ENCODE peak calls at places on chromosomes 13 and 19, in ten cellular contexts. F, T, N, S, O, U, M, E, W and V are unnamed samples.

GRCh38 chr13:112052213-112052612 is 14.7 kb upstream of the SOX1 start:
- DNase-seq in F (no peak), T (no peak), N (no peak), S (no peak), O (no peak), U (no peak), M (no peak), E (no peak), W (no peak), V (no peak)

GRCh38 chr19:48856921-48857320 is 11.5 kb downstream of the PLEKHA4 start:
- DNase-seq in F (no peak), T (no peak), N (no peak), S (no peak), O (no peak), U (no peak), M (no peak), E (no peak), W (no peak), V (no peak)

GRCh38 chr19:34725400-34725799 is 8.6 kb upstream of the ZNF181 start:
- DNase-seq in F (no peak), T (no peak), N (no peak), S (no peak), O (no peak), U (no peak), M (no peak), E (no peak), W (no peak), V (no peak)

GRCh38 chr19:13172335-13173128 is 22.3 kb downstream of the IER2 start:
- DNase-seq in F (peak), T (peak), N (peak), S (peak), O (peak), U (no peak), M (peak), E (peak), W (peak), V (no peak)

GRCh38 chr13:114017966-114018365 is 44.1 kb upstream of the C13orf46 start:
- DNase-seq in F (no peak), T (no peak), N (no peak), S (no peak), O (no peak), U (no peak), M (no peak), E (no peak), W (no peak), V (no peak)

GRCh38 chr13:111398715-111399299 is 78.4 kb downstream of the TEX29 start:
- DNase-seq in F (no peak), T (no peak), N (no peak), S (no peak), O (no peak), U (no peak), M (no peak), E (peak), W (no peak), V (no peak)

GRCh38 chr19:8069116-8069973 is 16.8 kb downstream of the CCL25 start:
- DNase-seq in F (no peak), T (no peak), N (no peak), S (no peak), O (no peak), U (peak), M (no peak), E (no peak), W (no peak), V (no peak)

GRCh38 chr19:6249296-6249695 is 30.5 kb downstream of the MLLT1 start:
- DNase-seq in F (no peak), T (no peak), N (no peak), S (no peak), O (no peak), U (peak), M (no peak), E (no peak), W (no peak), V (no peak)

GRCh38 chr19:42327381-42327780 is 1.9 kb downstream of the MEGF8 start:
- DNase-seq in F (no peak), T (no peak), N (no peak), S (no peak), O (no peak), U (no peak), M (no peak), E (no peak), W (no peak), V (no peak)

GRCh38 chr19:56167064-56167578 is 8.7 kb upstream of the GALP start:
- DNase-seq in F (no peak), T (no peak), N (no peak), S (no peak), O (no peak), U (no peak), M (no peak), E (no peak), W (no peak), V (no peak)

GRCh38 chr19:51501594-51502263 is at the start of gene SIGLEC12:
- DNase-seq in F (no peak), T (peak), N (no peak), S (no peak), O (peak), U (peak), M (no peak), E (no peak), W (peak), V (no peak)

GRCh38 chr13:46327256-46327655 is 59.8 kb downstream of the RUBCNL start:
- DNase-seq in F (no peak), T (no peak), N (no peak), S (no peak), O (no peak), U (no peak), M (no peak), E (no peak), W (no peak), V (no peak)

GRCh38 chr19:21851596-21852345 is 15.8 kb upstream of the ZNF43 start:
- DNase-seq in F (peak), T (peak), N (peak), S (peak), O (peak), U (peak), M (peak), E (peak), W (peak), V (peak)

GRCh38 chr19:50728084-50728737 is 5.0 kb downstream of the CLEC11A start:
- DNase-seq in F (no peak), T (peak), N (peak), S (peak), O (peak), U (no peak), M (no peak), E (peak), W (peak), V (no peak)